ENCODE peak calls at places on chromosomes 7 and 10, in eight cellular contexts. H is stimulated activated CD8-positive, alpha-beta memory T cell treated with anti-CD3 and anti-CD28 coated beads, Interleukin-4, amount 100 ng/mL, for 1 hour; Y is AML-193; K is activated CD4-positive, alpha-beta T cell treated with anti-CD3 and anti-CD28 coated beads, Interleukin-2, amount 10 ng/mL, durations not matched to agents 7 days and 5 days; L is mucosa of gallbladder; W is AG10803; F is endodermal cell; P is EL. A is an unnamed sample.

GRCh38 chr10:6729967-6730366 is 149.9 kb upstream of the PRKCQ start:
- DNase-seq in H (no peak), Y (no peak), K (no peak), L (peak), W (no peak), F (no peak), P (no peak), A (no peak)

GRCh38 chr7:81244213-81244612 is 325.4 kb upstream of the SEMA3C start:
- DNase-seq in H (no peak), Y (no peak), K (no peak), L (no peak), W (peak), F (no peak), P (peak), A (no peak)

GRCh38 chr7:76191783-76192240 is 9.9 kb upstream of the SRRM3 start:
- DNase-seq in H (no peak), Y (no peak), K (no peak), L (no peak), W (peak), F (peak), P (peak), A (no peak)

GRCh38 chr10:46992794-46993552 is 81.7 kb downstream of the PTPN20 start:
- DNase-seq in H (no peak), Y (peak), K (no peak), L (no peak), W (peak), F (peak), P (peak), A (no peak)

GRCh38 chr10:116521424-116522305 is 24.1 kb upstream of the PNLIP start:
- DNase-seq in H (no peak), Y (peak), K (peak), L (peak), W (peak), F (peak), P (peak), A (no peak)

GRCh38 chr7:106063039-106063438 is 49.1 kb downstream of the SYPL1 start:
- DNase-seq in H (no peak), Y (no peak), K (no peak), L (no peak), W (no peak), F (peak), P (no peak), A (no peak)

GRCh38 chr7:22582860-22583640 is 83.1 kb upstream of the STEAP1B start:
- DNase-seq in H (no peak), Y (no peak), K (no peak), L (peak), W (peak), F (peak), P (peak), A (no peak)

GRCh38 chr10:7070950-7071349 is 339.9 kb downstream of the SFMBT2 start:
- DNase-seq in H (no peak), Y (no peak), K (no peak), L (no peak), W (no peak), F (no peak), P (no peak), A (no peak)

GRCh38 chr7:92520024-92520423 is 8.3 kb downstream of the PEX1 start:
- DNase-seq in H (no peak), Y (peak), K (no peak), L (no peak), W (no peak), F (no peak), P (no peak), A (no peak)

GRCh38 chr10:89615824-89616223 is 29.2 kb downstream of the PANK1 start:
- DNase-seq in H (no peak), Y (no peak), K (no peak), L (no peak), W (no peak), F (no peak), P (peak), A (no peak)

GRCh38 chr7:98974205-98974604 is 95.9 kb downstream of the TRRAP start:
- DNase-seq in H (no peak), Y (no peak), K (no peak), L (no peak), W (no peak), F (no peak), P (no peak), A (no peak)

GRCh38 chr7:142811154-142811737 is 40.5 kb downstream of the PRSS2 start:
- DNase-seq in H (no peak), Y (peak), K (peak), L (no peak), W (peak), F (peak), P (peak), A (no peak)

GRCh38 chr7:106243893-106244292 is 40.9 kb downstream of the NAMPT start:
- DNase-seq in H (no peak), Y (no peak), K (no peak), L (no peak), W (no peak), F (no peak), P (peak), A (no peak)

A was measured in GOT3.